ENCODE peak calls at places on chromosomes 12 and 14, in nine cellular contexts. K is ecto neural progenitor cell; G is BE2C; I is neural crest cell; U is pons; E is NCI-H1694; T is stimulated activated CD8-positive, alpha-beta memory T cell treated with anti-CD3 and anti-CD28 coated beads, Interleukin-2, amount 100 ng/mL, for 1 hour; M is astrocyte of the hippocampus; Z is fibroblast of lung. J is an unnamed sample.

GRCh38 chr12:95548056-95548538 is 3.2 kb downstream of the USP44 start:
- DNase-seq in I (peak; percentile 30), U (no peak), G (no peak), Z (no peak), K (peak; percentile 84), T (no peak), E (no peak), M (peak; percentile 68), J (peak; percentile 72)

GRCh38 chr12:66803972-66804371 is 125.1 kb upstream of the GRIP1 start:
- DNase-seq in T (no peak), U (no peak), I (no peak), Z (no peak), M (peak; percentile 59), G (no peak), K (peak; percentile 69), E (no peak), J (no peak)

GRCh38 chr12:2507811-2508210 is 287.0 kb upstream of the FKBP4 start:
- DNase-seq in E (no peak), I (no peak), K (peak; percentile 70), G (no peak), Z (no peak), U (no peak), M (no peak), T (no peak), J (no peak)

GRCh38 chr14:75519826-75520692 is 2.2 kb upstream of the BATF start:
- DNase-seq in Z (peak; percentile 79), I (no peak), G (peak; percentile 23), U (no peak), K (no peak), M (peak; percentile 19), T (no peak), E (no peak), J (no peak)

GRCh38 chr12:64931981-64932380 is 107.5 kb downstream of the TBC1D30 start:
- DNase-seq in K (no peak), Z (no peak), M (no peak), G (no peak), U (no peak), T (no peak), I (no peak), E (no peak), J (peak; percentile 21)

GRCh38 chr14:94117856-94118255 is 7.3 kb downstream of the IFI27 start:
- DNase-seq in Z (no peak), G (no peak), I (no peak), U (no peak), M (no peak), E (no peak), T (no peak), K (no peak), J (no peak)

GRCh38 chr12:8033153-8034044 is 883 bp downstream of the FOXJ2 start:
- DNase-seq in I (no peak), T (no peak), M (peak; percentile 58), U (no peak), G (peak; percentile 34), E (no peak), Z (peak; percentile 38), K (peak; percentile 69), J (peak; percentile 74)

GRCh38 chr12:46218509-46219095 is 50.2 kb downstream of the SLC38A1 start:
- DNase-seq in T (no peak), U (no peak), I (no peak), G (no peak), K (no peak), E (no peak), M (no peak), Z (no peak), J (no peak)

GRCh38 chr12:2811791-2812190 is 677 bp upstream of the ITFG2 start:
- DNase-seq in G (no peak), I (no peak), Z (no peak), K (no peak), U (no peak), M (no peak), T (no peak), E (no peak), J (no peak)

GRCh38 chr12:25701290-25701689 is 148.2 kb upstream of the LMNTD1 start:
- DNase-seq in I (no peak), M (peak; percentile 54), T (no peak), U (no peak), E (no peak), K (no peak), G (no peak), Z (peak; percentile 60), J (no peak)

GRCh38 chr14:99234366-99234765 is 37.6 kb downstream of the BCL11B start:
- DNase-seq in I (no peak), K (no peak), G (no peak), U (no peak), E (no peak), Z (no peak), M (no peak), T (no peak), J (no peak)

GRCh38 chr12:128323526-128323925 is 56.6 kb downstream of the TMEM132C start:
- DNase-seq in I (no peak), T (no peak), M (no peak), U (no peak), K (peak; percentile 73), E (no peak), G (no peak), Z (no peak), J (no peak)

GRCh38 chr12:51811203-51811805 is 37.2 kb downstream of the FIGNL2 start:
- DNase-seq in Z (no peak), M (no peak), U (no peak), T (no peak), E (no peak), I (no peak), G (no peak), K (no peak), J (no peak)

GRCh38 chr12:91109148-91109564 is 2.1 kb downstream of the LUM start:
- DNase-seq in K (peak; percentile 85), U (no peak), T (no peak), I (peak; percentile 44), E (peak; percentile 42), Z (peak; percentile 67), G (peak; percentile 66), M (peak; percentile 68), J (no peak)

GRCh38 chr12:88052686-88053085 is 23.5 kb upstream of the C12orf50 start:
- DNase-seq in M (peak; percentile 45), U (peak; percentile 48), I (peak; percentile 19), E (peak; percentile 25), Z (peak; percentile 58), T (no peak), K (peak; percentile 52), G (peak; percentile 71), J (peak; percentile 30)

GRCh38 chr14:52080817-52081755 is 12.2 kb upstream of the NID2 start:
- DNase-seq in E (no peak), M (peak; percentile 88), I (no peak), T (no peak), K (no peak), U (no peak), G (no peak), Z (peak; percentile 92), J (no peak)

GRCh38 chr12:79422060-79422812 is 268.5 kb downstream of the PAWR start:
- DNase-seq in Z (peak; percentile 17), I (no peak), T (no peak), E (no peak), K (no peak), G (no peak), M (peak; percentile 53), U (no peak), J (no peak)

GRCh38 chr12:67807808-67808207 is 159.3 kb downstream of the DYRK2 start:
- DNase-seq in Z (peak; percentile 11), I (no peak), G (no peak), U (no peak), K (no peak), E (no peak), M (no peak), T (no peak), J (no peak)

GRCh38 chr12:100794441-100795192 is at the start of gene ANO4:
- DNase-seq in T (no peak), U (peak; percentile 56), E (no peak), G (peak; percentile 7), Z (peak; percentile 33), K (peak; percentile 63), I (peak; percentile 5), M (peak; percentile 67), J (peak; percentile 8)

GRCh38 chr12:28998662-28999120 is 150.4 kb upstream of the FAR2 start:
- DNase-seq in K (no peak), T (no peak), U (peak; percentile 15), Z (peak; percentile 53), E (peak; percentile 13), M (peak; percentile 62), G (peak; percentile 17), I (no peak), J (peak; percentile 23)

GRCh38 chr14:71246539-71246938 is 339.3 kb downstream of the PCNX1 start:
- DNase-seq in K (no peak), I (no peak), M (no peak), Z (no peak), T (no peak), E (no peak), G (no peak), U (no peak), J (no peak)

GRCh38 chr12:115455268-115455681 is 771.3 kb upstream of the TBX3 start:
- DNase-seq in M (no peak), E (no peak), I (no peak), K (peak; percentile 43), G (peak; percentile 88), U (no peak), Z (no peak), T (no peak), J (peak; percentile 78)

GRCh38 chr12:1217191-1217949 is 226.3 kb downstream of the ERC1 start:
- DNase-seq in I (no peak), E (no peak), K (no peak), G (no peak), M (peak; percentile 61), T (no peak), Z (peak; percentile 82), U (no peak), J (peak; percentile 6)

GRCh38 chr14:23071244-23071974 is 14.1 kb upstream of the CDH24 start:
- DNase-seq in M (peak; percentile 95), Z (peak; percentile 95), U (peak; percentile 90), T (no peak), K (peak; percentile 89), I (peak; percentile 73), G (peak; percentile 89), E (no peak), J (peak; percentile 88)

GRCh38 chr12:3299929-3300832 is 190.8 kb upstream of the PRMT8 start:
- DNase-seq in Z (peak; percentile 95), U (peak; percentile 82), M (peak; percentile 90), I (peak; percentile 85), G (peak; percentile 86), K (peak; percentile 94), E (peak; percentile 85), T (peak; percentile 22), J (peak; percentile 89)

GRCh38 chr14:63394856-63395255 is 76.1 kb upstream of the GPHB5 start:
- DNase-seq in K (no peak), I (no peak), M (no peak), G (no peak), T (no peak), Z (no peak), U (no peak), E (no peak), J (no peak)

GRCh38 chr12:6461401-6462233 is 8.9 kb downstream of the VAMP1 start:
- DNase-seq in Z (no peak), U (peak; percentile 86), M (no peak), K (no peak), E (no peak), G (no peak), I (no peak), T (peak; percentile 62), J (no peak)

GRCh38 chr14:39666386-39666785 is 234.2 kb upstream of the FBXO33 start:
- DNase-seq in G (no peak), T (no peak), M (peak; percentile 50), U (no peak), I (no peak), K (no peak), E (no peak), Z (no peak), J (no peak)

GRCh38 chr14:76769636-76770292 is 8.5 kb downstream of the VASH1 start:
- DNase-seq in I (no peak), U (no peak), T (no peak), G (no peak), Z (no peak), K (peak; percentile 28), E (no peak), M (no peak), J (no peak)

GRCh38 chr12:9687228-9687627 is 17.7 kb downstream of the CLEC2D start:
- DNase-seq in K (no peak), E (no peak), I (no peak), M (peak; percentile 17), T (no peak), Z (peak; percentile 34), G (no peak), U (no peak), J (no peak)

GRCh38 chr12:108734200-108734906 is 3.0 kb upstream of the CORO1C start:
- DNase-seq in T (no peak), G (no peak), Z (peak; percentile 86), K (no peak), I (no peak), E (no peak), U (no peak), M (peak; percentile 89), J (no peak)